ENCODE peak calls at places on chromosomes 12 and 14, in nine cellular contexts. W is PC-3, S is bronchial epithelial cell, F is pancreas, K is HCT116, T is nephron progenitor cell, X is ovary, J is AG09319, I is endothelial cell. V is an unnamed sample.

GRCh38 chr14:22163051-22163450 is 426.0 kb downstream of the DAD1 start:
- DNase-seq in W (peak), S (peak), F (no peak), K (no peak), T (no peak), X (no peak), J (no peak), I (no peak), V (no peak)

GRCh38 chr12:122872815-122873361 is 23.0 kb downstream of the VPS37B start:
- DNase-seq in W (no peak), S (no peak), F (no peak), K (no peak), T (no peak), X (no peak), J (no peak), I (no peak), V (no peak)

GRCh38 chr14:86464386-86464785 is 934.4 kb downstream of the FLRT2 start:
- DNase-seq in W (no peak), S (no peak), F (no peak), K (no peak), T (no peak), X (no peak), J (no peak), I (no peak), V (no peak)

GRCh38 chr12:24560867-24561266 is 388.0 kb downstream of the BCAT1 start:
- DNase-seq in W (no peak), S (no peak), F (no peak), K (no peak), T (peak), X (no peak), J (no peak), I (no peak), V (no peak)

GRCh38 chr12:31362759-31363415 is 36.9 kb upstream of the SINHCAF start:
- DNase-seq in W (peak), S (peak), F (no peak), K (no peak), T (no peak), X (no peak), J (no peak), I (no peak), V (peak)

GRCh38 chr12:113097716-113098427 is 37.7 kb downstream of the RASAL1 start:
- DNase-seq in W (no peak), S (no peak), F (no peak), K (no peak), T (peak), X (no peak), J (no peak), I (no peak), V (no peak)

GRCh38 chr14:95339301-95339865 is 19.7 kb upstream of the CLMN start:
- DNase-seq in W (no peak), S (no peak), F (no peak), K (no peak), T (no peak), X (no peak), J (no peak), I (no peak), V (no peak)

GRCh38 chr12:113469893-113470743 is 1.6 kb downstream of the LHX5 start:
- DNase-seq in W (no peak), S (no peak), F (no peak), K (no peak), T (no peak), X (no peak), J (no peak), I (no peak), V (no peak)

GRCh38 chr14:83991666-83992065 is 1538.3 kb upstream of the FLRT2 start:
- DNase-seq in W (no peak), S (no peak), F (no peak), K (no peak), T (no peak), X (no peak), J (no peak), I (no peak), V (no peak)

GRCh38 chr14:71438684-71439083 is 493.5 kb upstream of the RGS6 start:
- DNase-seq in W (peak), S (no peak), F (no peak), K (no peak), T (no peak), X (no peak), J (no peak), I (no peak), V (no peak)

GRCh38 chr12:65163755-65164154 is 5.6 kb upstream of the LEMD3 start:
- DNase-seq in W (no peak), S (no peak), F (no peak), K (no peak), T (no peak), X (no peak), J (no peak), I (no peak), V (no peak)

GRCh38 chr14:28754209-28754985 is 12.2 kb upstream of the FOXG1 start:
- DNase-seq in W (peak), S (peak), F (no peak), K (no peak), T (peak), X (no peak), J (no peak), I (peak), V (peak)

GRCh38 chr12:126706300-126706699 is 1560.7 kb upstream of the TMEM132C start:
- DNase-seq in W (peak), S (no peak), F (no peak), K (no peak), T (no peak), X (no peak), J (no peak), I (no peak), V (no peak)

GRCh38 chr14:88933203-88933602 is 108.8 kb downstream of the TTC8 start:
- DNase-seq in W (no peak), S (no peak), F (no peak), K (no peak), T (peak), X (no peak), J (peak), I (no peak), V (no peak)

GRCh38 chr14:88935083-88935482 is 110.6 kb downstream of the TTC8 start:
- DNase-seq in W (no peak), S (peak), F (no peak), K (no peak), T (no peak), X (no peak), J (no peak), I (no peak), V (no peak)

GRCh38 chr14:88934231-88934898 is 109.9 kb downstream of the TTC8 start:
- DNase-seq in W (no peak), S (no peak), F (no peak), K (no peak), T (no peak), X (no peak), J (no peak), I (no peak), V (no peak)

GRCh38 chr14:88929656-88930436 is 105.4 kb downstream of the TTC8 start:
- DNase-seq in W (peak), S (no peak), F (no peak), K (no peak), T (no peak), X (no peak), J (no peak), I (no peak), V (peak)
- TF ChIP-seq CTCF in W (peak), S (peak), F (no peak), K (no peak), T (no peak), X (no peak), J (no peak), I (no peak), V (no peak)

GRCh38 chr12:9134981-9135628 is 19.4 kb upstream of the A2M start:
- DNase-seq in W (peak), S (peak), F (no peak), K (peak), T (no peak), X (no peak), J (no peak), I (no peak), V (peak)
- TF ChIP-seq CTCF in W (peak), S (peak), F (no peak), K (no peak), T (no peak), X (no peak), J (no peak), I (peak), V (peak)

DNA sequence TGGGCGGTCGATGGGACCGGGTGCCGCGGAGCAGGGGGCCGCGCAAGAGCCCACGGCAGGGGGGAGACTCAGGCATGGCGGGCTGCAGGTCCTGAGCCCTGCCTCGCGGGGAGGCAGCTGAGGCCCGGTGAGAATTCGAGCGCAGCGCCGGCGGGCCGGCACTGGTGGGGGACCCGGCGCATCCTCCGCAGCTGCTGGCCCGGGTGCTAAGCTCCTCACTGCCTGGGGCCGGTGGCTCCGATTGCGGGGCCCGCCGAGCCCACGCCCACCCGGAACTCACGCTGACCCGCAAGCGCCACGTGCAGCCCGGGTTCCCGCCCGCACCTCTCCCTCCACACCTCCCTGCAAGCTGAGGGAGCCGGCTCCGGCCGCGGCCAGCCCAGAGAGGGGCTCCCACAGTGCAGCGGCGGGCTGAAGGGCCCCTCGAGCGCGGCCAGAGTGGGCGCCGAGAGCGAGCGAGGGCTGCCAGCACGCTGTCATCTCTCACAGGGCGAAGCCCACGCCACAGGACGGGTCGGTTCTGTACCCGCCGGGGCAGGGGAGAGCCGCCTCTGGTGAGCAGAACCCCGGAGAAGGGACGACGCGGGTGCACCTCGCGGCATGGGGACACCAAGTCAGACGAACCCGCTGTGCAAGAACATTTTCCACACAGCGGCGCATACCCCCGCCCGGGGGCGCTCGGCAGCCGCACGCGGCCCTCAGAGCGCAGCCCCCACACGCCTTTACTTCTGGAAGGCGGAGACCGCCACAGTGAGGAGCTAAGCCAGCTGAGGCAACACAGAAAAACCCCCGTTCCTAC is 1.2 kb upstream of the SIVA1 start:
- DNase-seq in W (no peak), S (no peak), F (no peak), K (no peak), T (no peak), X (peak), J (no peak), I (no peak), V (no peak)
- TF ChIP-seq CTCF in W (no peak), S (no peak), F (no peak), K (no peak), T (no peak), X (no peak), J (no peak), I (no peak), V (no peak)

GRCh38 chr12:71972441-71973074 is 33.9 kb downstream of the TPH2 start:
- DNase-seq in W (peak), S (no peak), F (no peak), K (no peak), T (no peak), X (no peak), J (no peak), I (no peak), V (no peak)
- TF ChIP-seq CTCF in W (no peak), S (no peak), F (no peak), K (no peak), T (no peak), X (no peak), J (no peak), I (no peak), V (no peak)

GRCh38 chr14:88505621-88506020 is 49.2 kb downstream of the PTPN21 start:
- DNase-seq in W (no peak), S (no peak), F (no peak), K (no peak), T (no peak), X (no peak), J (no peak), I (no peak), V (no peak)

GRCh38 chr14:88502740-88503139 is 52.1 kb downstream of the PTPN21 start:
- DNase-seq in W (no peak), S (no peak), F (no peak), K (no peak), T (no peak), X (no peak), J (no peak), I (no peak), V (no peak)

GRCh38 chr14:88504602-88505001 is 50.2 kb downstream of the PTPN21 start:
- DNase-seq in W (no peak), S (no peak), F (no peak), K (no peak), T (no peak), X (no peak), J (no peak), I (no peak), V (no peak)

GRCh38 chr14:88500611-88501010 is 54.2 kb downstream of the PTPN21 start:
- DNase-seq in W (no peak), S (no peak), F (no peak), K (no peak), T (no peak), X (no peak), J (no peak), I (no peak), V (no peak)

DNA sequence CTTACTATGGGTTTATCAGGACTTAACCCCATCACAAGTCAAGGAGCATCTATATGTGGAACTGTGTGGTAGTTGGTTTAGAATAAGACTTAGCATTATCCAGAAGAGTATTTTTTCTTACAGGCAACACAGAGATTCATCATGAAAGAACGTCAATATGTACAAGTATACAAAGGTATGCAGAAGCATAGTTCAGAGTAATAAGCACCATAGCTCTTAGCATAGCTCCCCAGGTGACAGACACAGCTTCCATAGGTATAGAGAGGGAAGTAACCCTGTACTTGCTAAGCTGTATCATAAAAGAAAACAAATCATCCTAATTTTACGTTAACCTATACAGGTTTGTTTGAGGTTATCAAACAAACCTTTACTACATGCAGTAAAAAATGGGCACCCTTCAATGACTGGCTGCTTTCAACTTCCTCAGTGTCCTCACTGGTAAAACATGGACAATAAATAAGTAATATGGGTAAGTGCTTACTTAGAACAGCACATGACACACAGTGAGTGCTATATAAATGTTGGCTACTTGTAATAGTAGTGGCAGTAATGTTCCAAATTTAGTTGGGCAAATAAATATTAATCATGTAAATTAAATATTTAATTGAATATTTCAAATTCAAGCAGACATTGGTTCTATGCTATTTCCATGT is 50.9 kb downstream of the PTPN21 start:
- DNase-seq in W (no peak), S (no peak), F (no peak), K (no peak), T (no peak), X (no peak), J (no peak), I (no peak), V (no peak)
- TF ChIP-seq CTCF in W (no peak), S (no peak), F (no peak), K (no peak), T (no peak), X (no peak), J (no peak), I (no peak), V (no peak)